ENCODE peak calls at places on chromosomes 6 and 20, in six cellular contexts. Z, I, H, J, F and V are unnamed samples. For H3K9me3, the result is how much of the 10 kb centered on the place peaks cover.

GRCh38 chr20:19889011-19889953 is 127.9 kb upstream of the NAA20 start:
- DNase-seq in F (peak), Z (no peak), H (no peak), J (peak), I (no peak), V (peak)

GRCh38 chr6:168014406-168014959 is 17.0 kb downstream of the KIF25 start:
- DNase-seq in I (no peak), J (no peak), F (no peak), H (no peak), Z (no peak), V (no peak)

GRCh38 chr20:8228315-8228714 is 96.2 kb downstream of the PLCB1 start:
- DNase-seq in Z (no peak), F (no peak), H (no peak), I (no peak), J (no peak), V (no peak)

GRCh38 chr20:62361799-62362589 is 5.1 kb downstream of the LAMA5 start:
- DNase-seq in I (no peak), H (no peak), Z (no peak), J (peak), F (peak), V (peak)

GRCh38 chr20:53735536-53736050 is 142.0 kb upstream of the ZNF217 start:
- DNase-seq in F (no peak), Z (no peak), I (no peak), J (no peak), H (no peak), V (no peak)

GRCh38 chr6:4133941-4134838 is 1.2 kb downstream of the ECI2 start:
- DNase-seq in J (no peak), Z (no peak), F (no peak), H (no peak), I (peak), V (peak)

GRCh38 chr20:23160536-23161243 is 74.6 kb upstream of the CD93 start:
- DNase-seq in J (no peak), Z (no peak), H (no peak), F (no peak), I (no peak), V (no peak)

GRCh38 chr20:63519765-63520593 is 586 bp upstream of the PPDPF start:
- DNase-seq in J (peak), Z (no peak), F (peak), I (peak), H (peak), V (peak)

GRCh38 chr6:158536084-158536890 is 23.6 kb upstream of the TMEM181 start:
- DNase-seq in H (peak), I (peak), J (peak), F (peak), Z (peak), V (peak)

GRCh38 chr6:44576132-44576601 is 188.7 kb downstream of the CDC5L start:
- DNase-seq in I (no peak), F (no peak), Z (no peak), H (no peak), J (no peak), V (no peak)

GRCh38 chr20:10002871-10003270 is 31.9 kb upstream of the ANKEF1 start:
- DNase-seq in Z (no peak), J (no peak), I (no peak), F (no peak), H (no peak), V (no peak)

GRCh38 chr6:9851006-9851405 is 563.9 kb downstream of the TFAP2A start:
- DNase-seq in F (no peak), Z (no peak), J (no peak), I (no peak), H (no peak), V (no peak)
- H3K9me3 ChIP-seq in F (under half), Z (under half), J (under half), I (under half), H (under half), V (half or more)

DNA sequence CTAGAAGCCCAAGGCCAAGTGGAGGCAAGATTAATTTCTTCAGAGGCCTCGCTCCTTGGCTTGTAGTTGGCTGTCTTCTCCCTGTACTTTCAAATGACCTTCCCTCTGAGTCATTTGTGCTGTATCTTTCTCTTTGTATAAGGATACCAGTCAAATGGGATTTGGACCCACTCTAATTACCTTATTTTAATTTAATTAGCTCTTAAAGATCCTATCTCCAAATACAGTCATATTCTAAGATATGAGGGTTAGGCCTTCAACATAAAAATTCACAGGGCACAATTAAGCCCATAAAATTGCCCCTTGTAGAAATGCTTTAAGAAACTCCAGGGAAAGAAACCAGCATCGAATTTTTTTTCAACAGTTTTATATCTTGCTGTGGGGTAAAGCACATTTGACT is 706.2 kb downstream of the KIF16B start:
- DNase-seq in H (no peak), J (no peak), I (no peak), F (no peak), Z (no peak), V (no peak)
- H3K9me3 ChIP-seq in H (under half), J (under half), I (under half), F (under half), Z (under half), V (under half)

DNA sequence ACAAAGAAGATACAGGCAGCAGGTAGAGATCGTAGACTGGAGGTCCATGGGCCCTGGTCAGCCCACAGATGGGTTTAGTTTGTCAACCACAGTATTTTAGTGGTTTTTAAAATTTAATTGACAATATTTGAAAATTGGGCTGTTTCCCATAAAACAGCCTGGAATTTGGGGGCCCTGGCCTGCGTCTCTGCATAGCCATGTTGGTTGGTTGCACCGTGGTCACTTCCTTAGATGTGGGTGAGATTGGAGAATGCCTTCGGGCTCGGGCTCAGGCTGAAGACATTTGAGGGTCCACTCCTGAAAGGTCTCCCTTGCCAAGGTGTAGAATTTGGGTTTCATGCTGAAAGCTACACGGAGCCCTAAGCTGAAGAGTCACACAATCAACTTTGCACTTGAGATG is 7.7 kb downstream of the DUSP22 start:
- DNase-seq in I (no peak), Z (no peak), F (no peak), J (no peak), H (no peak), V (no peak)
- H3K9me3 ChIP-seq in I (under half), Z (under half), F (under half), J (under half), H (under half), V (under half)

GRCh38 chr20:56004611-56005388 is 519 bp downstream of the CBLN4 start:
- DNase-seq in Z (no peak), I (no peak), H (no peak), J (no peak), F (no peak), V (no peak)

GRCh38 chr20:56003111-56003800 is 2.1 kb downstream of the CBLN4 start:
- DNase-seq in Z (no peak), F (no peak), H (no peak), J (no peak), I (no peak), V (no peak)

GRCh38 chr20:56001890-56002289 is 3.4 kb downstream of the CBLN4 start:
- DNase-seq in I (no peak), Z (no peak), F (no peak), J (no peak), H (no peak), V (no peak)

GRCh38 chr20:56003966-56004365 is 1.4 kb downstream of the CBLN4 start:
- DNase-seq in F (no peak), J (no peak), I (no peak), H (no peak), Z (no peak), V (no peak)

DNA sequence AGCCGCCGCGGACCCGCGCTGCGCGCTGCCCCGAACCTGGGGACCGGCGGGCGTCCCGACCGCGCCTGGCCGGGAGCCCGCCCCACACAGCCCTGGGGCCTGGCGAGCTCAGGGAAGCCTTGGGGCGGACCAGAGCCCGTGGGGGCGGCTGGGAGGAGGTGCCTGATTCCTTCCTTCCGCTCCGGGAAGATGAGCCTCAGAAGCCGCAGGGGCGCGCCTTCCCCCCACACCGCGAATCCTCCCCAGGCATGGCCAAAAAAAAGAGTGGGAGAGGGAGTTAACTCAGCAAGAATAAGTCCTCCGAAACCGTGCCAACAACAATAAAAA is at the start of gene CBLN4:
- DNase-seq in F (no peak), I (no peak), J (no peak), H (no peak), Z (no peak), V (no peak)
- H3K9me3 ChIP-seq in F (under half), I (under half), J (under half), H (under half), Z (under half), V (under half)

DNA sequence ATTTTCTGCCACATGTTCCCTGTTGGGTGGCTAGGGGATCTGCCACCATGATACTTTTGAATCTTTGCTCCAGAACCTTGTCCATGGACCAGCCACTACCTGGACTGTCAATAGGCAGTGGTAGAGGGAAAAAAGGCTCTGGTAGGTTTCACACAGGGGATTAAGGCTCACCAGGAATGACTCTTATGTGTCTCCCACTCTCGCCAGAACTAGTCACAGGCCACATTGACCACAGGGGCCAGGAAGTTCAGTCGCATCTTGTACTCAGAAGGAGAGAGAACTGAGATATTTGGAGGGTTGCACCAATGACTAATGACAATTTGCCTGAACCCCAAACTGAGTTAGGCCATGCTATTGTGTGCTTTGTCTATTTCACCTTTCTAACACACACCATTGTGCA is 23.6 kb upstream of the APCDD1L start:
- DNase-seq in I (no peak), J (no peak), H (no peak), Z (no peak), F (no peak), V (no peak)
- H3K9me3 ChIP-seq in I (under half), J (under half), H (under half), Z (under half), F (under half), V (under half)